ENCODE peak calls at places on chromosomes 16 and 17, in five cellular contexts. One of them, this sample, is unnamed.

GRCh38 chr16:84618428-84619102 is 687 bp upstream of the COTL1 start:
- DNase-seq in neural crest cell: peak
- DNase-seq in thoracic aorta: no peak
- DNase-seq in mesothelial cell of epicardium: no peak
- DNase-seq in endothelial cell of umbilical vein: peak
- DNase-seq in this sample: no peak

GRCh38 chr16:386641-387156 is 4.9 kb upstream of the PGAP6 start:
- DNase-seq in neural crest cell: peak
- DNase-seq in thoracic aorta: no peak
- DNase-seq in mesothelial cell of epicardium: no peak
- DNase-seq in endothelial cell of umbilical vein: no peak
- DNase-seq in this sample: no peak

GRCh38 chr16:57617604-57618111 is 10.8 kb upstream of the ADGRG1 start:
- DNase-seq in neural crest cell: no peak
- DNase-seq in thoracic aorta: no peak
- DNase-seq in mesothelial cell of epicardium: peak
- DNase-seq in endothelial cell of umbilical vein: no peak
- DNase-seq in this sample: no peak

GRCh38 chr16:20327444-20328041 is at the start of gene GP2:
- DNase-seq in neural crest cell: no peak
- DNase-seq in thoracic aorta: no peak
- DNase-seq in mesothelial cell of epicardium: no peak
- DNase-seq in endothelial cell of umbilical vein: no peak
- DNase-seq in this sample: no peak

GRCh38 chr16:12213180-12213579 is 236.6 kb downstream of the SNX29 start:
- DNase-seq in neural crest cell: no peak
- DNase-seq in thoracic aorta: no peak
- DNase-seq in mesothelial cell of epicardium: no peak
- DNase-seq in endothelial cell of umbilical vein: no peak
- DNase-seq in this sample: no peak

GRCh38 chr16:79770244-79771064 is 169.9 kb upstream of the MAF start:
- DNase-seq in neural crest cell: peak
- DNase-seq in thoracic aorta: peak
- DNase-seq in mesothelial cell of epicardium: peak
- DNase-seq in endothelial cell of umbilical vein: peak
- DNase-seq in this sample: peak

GRCh38 chr16:78183886-78184553 is 84.6 kb downstream of the WWOX start:
- DNase-seq in neural crest cell: no peak
- DNase-seq in thoracic aorta: no peak
- DNase-seq in mesothelial cell of epicardium: no peak
- DNase-seq in endothelial cell of umbilical vein: no peak
- DNase-seq in this sample: no peak

GRCh38 chr17:82055023-82055964 is 3.6 kb downstream of the GPS1 start:
- DNase-seq in neural crest cell: no peak
- DNase-seq in thoracic aorta: no peak
- DNase-seq in mesothelial cell of epicardium: no peak
- DNase-seq in endothelial cell of umbilical vein: no peak
- DNase-seq in this sample: no peak

DNA sequence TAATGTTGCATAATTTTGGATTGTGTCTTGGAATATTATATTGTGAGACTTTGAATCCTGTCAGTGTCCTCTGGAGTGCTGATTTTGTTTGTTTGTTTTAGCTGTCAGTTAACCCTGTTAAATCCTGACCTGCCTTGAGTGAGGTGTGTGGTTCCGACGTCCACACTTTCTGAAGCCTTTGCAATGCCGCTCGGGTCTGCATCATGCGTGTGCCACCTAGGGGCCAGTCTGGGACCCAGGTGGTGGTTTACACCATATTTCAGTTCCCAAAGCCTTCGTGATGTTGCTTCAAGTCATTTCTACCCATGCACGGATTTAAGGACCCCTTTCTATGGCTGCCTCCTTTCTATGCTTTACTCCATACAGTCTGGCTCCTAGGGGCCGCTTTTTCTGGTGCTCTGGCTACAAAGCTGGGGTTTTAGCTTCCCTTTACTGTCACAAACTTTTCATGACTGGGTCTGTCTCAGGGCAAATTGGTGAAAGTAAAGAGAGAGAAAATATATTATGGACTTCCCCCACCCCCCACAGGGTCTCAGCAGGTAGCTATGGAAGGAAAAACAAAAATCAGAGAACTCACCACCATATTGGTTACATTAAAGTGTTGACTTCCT is 11.4 kb upstream of the OR4D1 start:
- DNase-seq in neural crest cell: no peak
- DNase-seq in thoracic aorta: no peak
- DNase-seq in mesothelial cell of epicardium: no peak
- DNase-seq in endothelial cell of umbilical vein: no peak
- DNase-seq in this sample: no peak
- TF ChIP-seq CTCF in neural crest cell: peak
- TF ChIP-seq CTCF in thoracic aorta: no peak
- TF ChIP-seq CTCF in mesothelial cell of epicardium: no peak
- TF ChIP-seq CTCF in endothelial cell of umbilical vein: peak
- TF ChIP-seq CTCF in this sample: no peak

DNA sequence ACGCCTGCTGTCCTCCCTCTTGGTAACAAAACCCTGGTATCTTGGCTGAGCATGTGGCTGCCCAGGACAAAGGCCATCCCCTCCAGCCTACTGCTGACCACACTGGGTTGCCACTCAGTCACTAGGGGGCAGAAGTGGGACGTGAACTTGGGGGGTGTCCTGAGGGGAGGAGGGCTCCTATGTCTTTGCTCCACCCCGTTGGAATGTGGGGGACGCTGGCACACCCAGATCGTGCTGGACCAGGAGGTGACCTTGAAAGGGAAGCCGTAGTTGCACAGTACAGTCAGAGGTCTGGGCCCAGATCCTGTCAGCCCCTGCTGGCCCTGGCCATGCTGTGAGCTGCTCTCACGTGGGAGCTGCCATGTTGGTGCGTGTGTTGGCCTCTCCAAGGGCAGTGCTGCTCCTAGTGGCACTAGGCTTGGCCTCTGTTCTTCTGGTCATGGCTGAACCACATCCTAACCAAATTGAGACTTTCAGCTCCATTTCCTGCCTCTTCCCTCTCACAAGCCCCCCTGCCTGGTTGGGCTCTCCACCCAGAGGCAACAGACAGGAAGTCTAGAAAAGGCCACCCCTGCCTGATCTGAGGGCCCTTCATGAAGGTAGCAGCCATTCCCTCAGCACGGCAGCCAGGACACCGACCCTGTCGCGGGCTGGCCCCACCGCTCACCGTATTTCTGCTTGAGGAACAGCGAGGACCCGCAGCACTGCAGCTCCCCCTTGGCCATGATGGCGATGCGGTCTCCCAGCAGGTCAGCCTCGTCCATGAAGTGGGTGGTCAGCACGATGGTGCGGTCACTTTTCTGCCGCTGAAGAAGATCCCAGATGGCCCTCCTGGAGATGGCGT is 29.0 kb upstream of the RNPS1 start:
- DNase-seq in neural crest cell: peak
- DNase-seq in thoracic aorta: no peak
- DNase-seq in mesothelial cell of epicardium: no peak
- DNase-seq in endothelial cell of umbilical vein: peak
- DNase-seq in this sample: no peak
- TF ChIP-seq CTCF in neural crest cell: peak
- TF ChIP-seq CTCF in thoracic aorta: peak
- TF ChIP-seq CTCF in mesothelial cell of epicardium: no peak
- TF ChIP-seq CTCF in endothelial cell of umbilical vein: peak
- TF ChIP-seq CTCF in this sample: no peak

GRCh38 chr16:47342055-47342454 is 118.8 kb downstream of the ITFG1 start:
- DNase-seq in neural crest cell: no peak
- DNase-seq in thoracic aorta: no peak
- DNase-seq in mesothelial cell of epicardium: no peak
- DNase-seq in endothelial cell of umbilical vein: no peak
- DNase-seq in this sample: no peak
- TF ChIP-seq CTCF in neural crest cell: no peak
- TF ChIP-seq CTCF in thoracic aorta: no peak
- TF ChIP-seq CTCF in mesothelial cell of epicardium: no peak
- TF ChIP-seq CTCF in endothelial cell of umbilical vein: no peak
- TF ChIP-seq CTCF in this sample: no peak

GRCh38 chr16:54933281-54934150 is 2.9 kb downstream of the IRX5 start:
- DNase-seq in neural crest cell: peak
- DNase-seq in thoracic aorta: no peak
- DNase-seq in mesothelial cell of epicardium: peak
- DNase-seq in endothelial cell of umbilical vein: no peak
- DNase-seq in this sample: no peak

GRCh38 chr16:54931041-54931756 is 534 bp downstream of the IRX5 start:
- DNase-seq in neural crest cell: peak
- DNase-seq in thoracic aorta: no peak
- DNase-seq in mesothelial cell of epicardium: peak
- DNase-seq in endothelial cell of umbilical vein: peak
- DNase-seq in this sample: no peak

GRCh38 chr16:54931757-54932660 is 1.3 kb downstream of the IRX5 start:
- DNase-seq in neural crest cell: no peak
- DNase-seq in thoracic aorta: no peak
- DNase-seq in mesothelial cell of epicardium: peak
- DNase-seq in endothelial cell of umbilical vein: no peak
- DNase-seq in this sample: no peak

GRCh38 chr16:54934536-54935410 is 4.1 kb downstream of the IRX5 start:
- DNase-seq in neural crest cell: peak
- DNase-seq in thoracic aorta: no peak
- DNase-seq in mesothelial cell of epicardium: peak
- DNase-seq in endothelial cell of umbilical vein: peak
- DNase-seq in this sample: no peak

GRCh38 chr16:54932737-54933254 is 2.1 kb downstream of the IRX5 start:
- DNase-seq in neural crest cell: peak
- DNase-seq in thoracic aorta: no peak
- DNase-seq in mesothelial cell of epicardium: no peak
- DNase-seq in endothelial cell of umbilical vein: no peak
- DNase-seq in this sample: no peak
- TF ChIP-seq CTCF in neural crest cell: peak
- TF ChIP-seq CTCF in thoracic aorta: no peak
- TF ChIP-seq CTCF in mesothelial cell of epicardium: no peak
- TF ChIP-seq CTCF in endothelial cell of umbilical vein: no peak
- TF ChIP-seq CTCF in this sample: no peak

GRCh38 chr17:63833026-63833740 is 5.7 kb upstream of the FTSJ3 start:
- DNase-seq in neural crest cell: no peak
- DNase-seq in thoracic aorta: no peak
- DNase-seq in mesothelial cell of epicardium: no peak
- DNase-seq in endothelial cell of umbilical vein: no peak
- DNase-seq in this sample: no peak

GRCh38 chr17:63833741-63834373 is 6.4 kb upstream of the FTSJ3 start:
- DNase-seq in neural crest cell: no peak
- DNase-seq in thoracic aorta: no peak
- DNase-seq in mesothelial cell of epicardium: no peak
- DNase-seq in endothelial cell of umbilical vein: no peak
- DNase-seq in this sample: no peak

GRCh38 chr17:63832014-63832413 is 4.6 kb upstream of the FTSJ3 start:
- DNase-seq in neural crest cell: no peak
- DNase-seq in thoracic aorta: no peak
- DNase-seq in mesothelial cell of epicardium: no peak
- DNase-seq in endothelial cell of umbilical vein: no peak
- DNase-seq in this sample: no peak

GRCh38 chr17:63831505-63831904 is 4.0 kb upstream of the FTSJ3 start:
- DNase-seq in neural crest cell: no peak
- DNase-seq in thoracic aorta: no peak
- DNase-seq in mesothelial cell of epicardium: no peak
- DNase-seq in endothelial cell of umbilical vein: no peak
- DNase-seq in this sample: no peak

GRCh38 chr17:63832455-63832854 is 5.0 kb upstream of the FTSJ3 start:
- DNase-seq in neural crest cell: no peak
- DNase-seq in thoracic aorta: no peak
- DNase-seq in mesothelial cell of epicardium: no peak
- DNase-seq in endothelial cell of umbilical vein: no peak
- DNase-seq in this sample: no peak
- TF ChIP-seq CTCF in neural crest cell: no peak
- TF ChIP-seq CTCF in thoracic aorta: no peak
- TF ChIP-seq CTCF in mesothelial cell of epicardium: no peak
- TF ChIP-seq CTCF in endothelial cell of umbilical vein: no peak
- TF ChIP-seq CTCF in this sample: no peak

This sample was measured in natural killer cell.